ENCODE peak calls at places on chromosome 12, in eight cellular contexts. One of them, this sample, is unnamed. For H3K9me3 and H3K4me1, the result is how much of the 10 kb centered on the place peaks cover.

GRCh38 chr12:47307680-47308399 is 228.1 kb upstream of the AMIGO2 start:
- DNase-seq in hepatocyte: peak
- DNase-seq in CD8-positive, alpha-beta T cell: peak
- DNase-seq in DND-41: peak
- DNase-seq in cardiac muscle cell: peak
- DNase-seq in transverse colon: peak
- DNase-seq in endodermal cell: peak
- DNase-seq in IMR-90: peak
- DNase-seq in this sample: peak

GRCh38 chr12:5200276-5201087 is 156.8 kb downstream of the KCNA5 start:
- DNase-seq in hepatocyte: peak
- DNase-seq in CD8-positive, alpha-beta T cell: no peak
- DNase-seq in endodermal cell: peak
- DNase-seq in DND-41: peak
- DNase-seq in IMR-90: peak
- DNase-seq in transverse colon: peak
- DNase-seq in cardiac muscle cell: no peak
- DNase-seq in this sample: no peak

GRCh38 chr12:109186993-109187653 is 70.7 kb downstream of the ACACB start:
- DNase-seq in CD8-positive, alpha-beta T cell: no peak
- DNase-seq in endodermal cell: peak
- DNase-seq in IMR-90: no peak
- DNase-seq in DND-41: no peak
- DNase-seq in hepatocyte: no peak
- DNase-seq in cardiac muscle cell: no peak
- DNase-seq in transverse colon: no peak
- DNase-seq in this sample: no peak

GRCh38 chr12:105192624-105193225 is 43.2 kb downstream of the APPL2 start:
- DNase-seq in hepatocyte: no peak
- DNase-seq in cardiac muscle cell: no peak
- DNase-seq in IMR-90: no peak
- DNase-seq in DND-41: no peak
- DNase-seq in endodermal cell: no peak
- DNase-seq in CD8-positive, alpha-beta T cell: no peak
- DNase-seq in transverse colon: no peak
- DNase-seq in this sample: no peak

GRCh38 chr12:20361416-20361815 is 6.9 kb upstream of the PDE3A start:
- DNase-seq in CD8-positive, alpha-beta T cell: no peak
- DNase-seq in cardiac muscle cell: no peak
- DNase-seq in hepatocyte: no peak
- DNase-seq in endodermal cell: no peak
- DNase-seq in IMR-90: no peak
- DNase-seq in DND-41: no peak
- DNase-seq in transverse colon: no peak
- DNase-seq in this sample: no peak

GRCh38 chr12:124443929-124444712 is 123.3 kb downstream of the NCOR2 start:
- DNase-seq in cardiac muscle cell: no peak
- DNase-seq in transverse colon: no peak
- DNase-seq in DND-41: no peak
- DNase-seq in IMR-90: peak
- DNase-seq in endodermal cell: no peak
- DNase-seq in hepatocyte: no peak
- DNase-seq in CD8-positive, alpha-beta T cell: no peak
- DNase-seq in this sample: no peak

GRCh38 chr12:25458047-25458552 is 95.0 kb downstream of the LMNTD1 start:
- DNase-seq in hepatocyte: no peak
- DNase-seq in CD8-positive, alpha-beta T cell: no peak
- DNase-seq in cardiac muscle cell: peak
- DNase-seq in transverse colon: no peak
- DNase-seq in endodermal cell: no peak
- DNase-seq in DND-41: no peak
- DNase-seq in IMR-90: peak
- DNase-seq in this sample: no peak

GRCh38 chr12:90209029-90209428 is 500.4 kb upstream of the ATP2B1 start:
- DNase-seq in IMR-90: no peak
- DNase-seq in hepatocyte: no peak
- DNase-seq in transverse colon: no peak
- DNase-seq in cardiac muscle cell: no peak
- DNase-seq in endodermal cell: no peak
- DNase-seq in DND-41: no peak
- DNase-seq in CD8-positive, alpha-beta T cell: no peak
- DNase-seq in this sample: no peak

GRCh38 chr12:54411398-54412241 is 7.4 kb downstream of the ITGA5 start:
- DNase-seq in hepatocyte: peak
- DNase-seq in CD8-positive, alpha-beta T cell: peak
- DNase-seq in endodermal cell: peak
- DNase-seq in cardiac muscle cell: peak
- DNase-seq in IMR-90: peak
- DNase-seq in DND-41: no peak
- DNase-seq in transverse colon: peak
- DNase-seq in this sample: peak

GRCh38 chr12:56229082-56229481 is 769 bp upstream of the SLC39A5 start:
- DNase-seq in endodermal cell: peak
- DNase-seq in hepatocyte: no peak
- DNase-seq in cardiac muscle cell: no peak
- DNase-seq in DND-41: no peak
- DNase-seq in IMR-90: no peak
- DNase-seq in CD8-positive, alpha-beta T cell: no peak
- DNase-seq in transverse colon: no peak
- DNase-seq in this sample: no peak

GRCh38 chr12:116055895-116056607 is 221.4 kb downstream of the MED13L start:
- DNase-seq in DND-41: peak
- DNase-seq in transverse colon: no peak
- DNase-seq in CD8-positive, alpha-beta T cell: no peak
- DNase-seq in cardiac muscle cell: no peak
- DNase-seq in IMR-90: no peak
- DNase-seq in endodermal cell: no peak
- DNase-seq in hepatocyte: no peak
- DNase-seq in this sample: no peak

GRCh38 chr12:94149781-94150482 is 1.6 kb downstream of the PLXNC1 start:
- DNase-seq in CD8-positive, alpha-beta T cell: no peak
- DNase-seq in hepatocyte: peak
- DNase-seq in IMR-90: no peak
- DNase-seq in endodermal cell: peak
- DNase-seq in transverse colon: peak
- DNase-seq in cardiac muscle cell: peak
- DNase-seq in DND-41: no peak
- DNase-seq in this sample: peak

GRCh38 chr12:57243521-57244305 is 7.3 kb downstream of the STAC3 start:
- DNase-seq in cardiac muscle cell: peak
- DNase-seq in hepatocyte: peak
- DNase-seq in transverse colon: peak
- DNase-seq in CD8-positive, alpha-beta T cell: peak
- DNase-seq in DND-41: peak
- DNase-seq in endodermal cell: peak
- DNase-seq in IMR-90: peak
- DNase-seq in this sample: peak

GRCh38 chr12:65741662-65742480 is 82.4 kb upstream of the HMGA2 start:
- DNase-seq in CD8-positive, alpha-beta T cell: no peak
- DNase-seq in hepatocyte: peak
- DNase-seq in IMR-90: peak
- DNase-seq in cardiac muscle cell: peak
- DNase-seq in endodermal cell: peak
- DNase-seq in transverse colon: peak
- DNase-seq in DND-41: no peak
- DNase-seq in this sample: peak

GRCh38 chr12:71014180-71014785 is 93.7 kb upstream of the PTPRR start:
- DNase-seq in IMR-90: peak
- DNase-seq in hepatocyte: peak
- DNase-seq in endodermal cell: no peak
- DNase-seq in cardiac muscle cell: peak
- DNase-seq in CD8-positive, alpha-beta T cell: no peak
- DNase-seq in DND-41: no peak
- DNase-seq in transverse colon: no peak
- DNase-seq in this sample: no peak

GRCh38 chr12:76259071-76259470 is 89.1 kb downstream of the BBS10 start:
- DNase-seq in endodermal cell: peak
- DNase-seq in IMR-90: peak
- DNase-seq in transverse colon: no peak
- DNase-seq in cardiac muscle cell: peak
- DNase-seq in CD8-positive, alpha-beta T cell: no peak
- DNase-seq in hepatocyte: no peak
- DNase-seq in DND-41: no peak
- DNase-seq in this sample: no peak

DNA sequence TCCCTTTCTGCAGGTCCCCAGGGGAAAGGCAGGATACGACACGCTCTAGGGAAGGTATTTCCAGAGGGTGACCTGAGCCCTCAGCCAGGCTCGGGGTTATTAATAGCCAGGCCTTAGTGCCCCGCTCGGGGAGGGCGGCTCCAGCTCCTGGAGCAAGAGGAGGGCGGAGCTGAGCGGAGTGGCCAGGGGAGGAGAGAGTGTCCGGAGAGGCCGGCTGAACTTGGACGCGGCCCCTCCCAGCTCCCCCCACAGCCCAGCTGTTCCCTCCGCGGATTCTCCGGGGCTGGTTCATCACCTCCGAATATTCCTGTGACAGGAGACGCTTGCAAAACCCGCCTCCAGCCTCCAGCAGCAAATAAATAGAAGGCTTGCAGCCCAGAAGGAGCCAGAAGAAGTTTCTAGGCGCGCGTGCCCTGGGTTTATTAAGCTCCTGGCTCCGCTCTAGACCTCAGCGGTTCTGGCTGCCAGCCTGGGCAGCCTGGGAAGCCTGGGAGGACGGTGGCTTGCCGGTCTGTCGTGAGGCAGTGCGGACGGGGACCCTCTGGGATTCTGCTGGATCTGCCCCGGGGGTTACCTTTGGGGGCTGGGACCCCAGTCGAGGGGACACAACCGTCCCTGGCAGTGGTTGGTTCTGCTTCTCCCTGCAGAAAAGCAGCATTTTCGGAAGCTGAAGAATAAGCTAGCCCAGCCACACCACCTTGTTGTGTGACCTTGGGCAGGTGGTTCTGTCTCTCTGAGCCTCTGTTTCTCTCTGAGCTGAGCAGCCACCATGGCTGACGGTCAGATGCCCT is at the start of gene HSPB8:
- DNase-seq in transverse colon: peak
- DNase-seq in DND-41: no peak
- DNase-seq in IMR-90: peak
- DNase-seq in CD8-positive, alpha-beta T cell: no peak
- DNase-seq in cardiac muscle cell: peak
- DNase-seq in endodermal cell: peak
- DNase-seq in hepatocyte: peak
- DNase-seq in this sample: no peak
- H3K9me3 ChIP-seq in transverse colon: under half
- H3K9me3 ChIP-seq in DND-41: under half
- H3K9me3 ChIP-seq in IMR-90: under half
- H3K9me3 ChIP-seq in CD8-positive, alpha-beta T cell: under half
- H3K9me3 ChIP-seq in cardiac muscle cell: under half
- H3K9me3 ChIP-seq in endodermal cell: under half
- H3K9me3 ChIP-seq in hepatocyte: under half
- H3K9me3 ChIP-seq in this sample: under half

GRCh38 chr12:6234906-6235305 is 34.7 kb downstream of the CD9 start:
- DNase-seq in cardiac muscle cell: no peak
- DNase-seq in DND-41: no peak
- DNase-seq in CD8-positive, alpha-beta T cell: no peak
- DNase-seq in IMR-90: no peak
- DNase-seq in transverse colon: no peak
- DNase-seq in endodermal cell: no peak
- DNase-seq in hepatocyte: no peak
- DNase-seq in this sample: no peak

GRCh38 chr12:6233121-6233971 is 33.1 kb downstream of the CD9 start:
- DNase-seq in IMR-90: no peak
- DNase-seq in CD8-positive, alpha-beta T cell: no peak
- DNase-seq in transverse colon: peak
- DNase-seq in endodermal cell: no peak
- DNase-seq in hepatocyte: no peak
- DNase-seq in cardiac muscle cell: no peak
- DNase-seq in DND-41: no peak
- DNase-seq in this sample: no peak

GRCh38 chr12:6235906-6236640 is 35.9 kb downstream of the CD9 start:
- DNase-seq in transverse colon: no peak
- DNase-seq in CD8-positive, alpha-beta T cell: no peak
- DNase-seq in cardiac muscle cell: no peak
- DNase-seq in IMR-90: no peak
- DNase-seq in DND-41: no peak
- DNase-seq in endodermal cell: peak
- DNase-seq in hepatocyte: no peak
- DNase-seq in this sample: no peak

GRCh38 chr12:6235499-6235898 is 35.3 kb downstream of the CD9 start:
- DNase-seq in DND-41: no peak
- DNase-seq in cardiac muscle cell: no peak
- DNase-seq in IMR-90: no peak
- DNase-seq in hepatocyte: peak
- DNase-seq in CD8-positive, alpha-beta T cell: no peak
- DNase-seq in endodermal cell: no peak
- DNase-seq in transverse colon: peak
- DNase-seq in this sample: no peak

GRCh38 chr12:6234214-6234613 is 34.0 kb downstream of the CD9 start:
- DNase-seq in endodermal cell: no peak
- DNase-seq in hepatocyte: no peak
- DNase-seq in DND-41: no peak
- DNase-seq in CD8-positive, alpha-beta T cell: no peak
- DNase-seq in transverse colon: no peak
- DNase-seq in IMR-90: peak
- DNase-seq in cardiac muscle cell: no peak
- DNase-seq in this sample: no peak
- H3K4me1 ChIP-seq in endodermal cell: under half
- H3K4me1 ChIP-seq in hepatocyte: under half
- H3K4me1 ChIP-seq in DND-41: under half
- H3K4me1 ChIP-seq in CD8-positive, alpha-beta T cell: under half
- H3K4me1 ChIP-seq in transverse colon: half or more
- H3K4me1 ChIP-seq in IMR-90: under half
- H3K4me1 ChIP-seq in cardiac muscle cell: under half
- H3K4me1 ChIP-seq in this sample: under half

DNA sequence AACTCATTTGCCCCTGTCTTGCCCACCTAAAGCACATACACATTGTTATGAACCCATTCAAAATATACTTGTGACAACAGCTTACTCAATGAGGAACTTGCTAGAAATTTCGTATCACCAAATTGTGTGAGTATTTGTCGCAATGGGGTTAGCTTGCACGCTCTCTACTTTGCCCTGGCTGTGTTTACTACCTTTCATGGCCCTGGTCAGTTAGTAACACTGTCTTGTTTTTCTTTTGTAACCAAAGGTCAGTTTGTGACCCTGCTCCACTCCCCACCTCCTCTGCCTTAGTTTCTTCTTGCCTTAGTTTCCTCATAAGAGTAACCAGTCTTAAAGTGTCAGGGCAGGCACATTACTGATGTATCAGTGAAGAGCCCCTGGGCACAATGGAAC is 205.8 kb upstream of the EEA1 start:
- DNase-seq in DND-41: no peak
- DNase-seq in transverse colon: no peak
- DNase-seq in IMR-90: no peak
- DNase-seq in endodermal cell: no peak
- DNase-seq in hepatocyte: peak
- DNase-seq in cardiac muscle cell: no peak
- DNase-seq in CD8-positive, alpha-beta T cell: no peak
- DNase-seq in this sample: no peak
- H3K27ac ChIP-seq in DND-41: no peak
- H3K27ac ChIP-seq in transverse colon: peak
- H3K27ac ChIP-seq in IMR-90: peak
- H3K27ac ChIP-seq in endodermal cell: no peak
- H3K27ac ChIP-seq in hepatocyte: peak
- H3K27ac ChIP-seq in cardiac muscle cell: no peak
- H3K27ac ChIP-seq in CD8-positive, alpha-beta T cell: no peak
- H3K27ac ChIP-seq in this sample: no peak

DNA sequence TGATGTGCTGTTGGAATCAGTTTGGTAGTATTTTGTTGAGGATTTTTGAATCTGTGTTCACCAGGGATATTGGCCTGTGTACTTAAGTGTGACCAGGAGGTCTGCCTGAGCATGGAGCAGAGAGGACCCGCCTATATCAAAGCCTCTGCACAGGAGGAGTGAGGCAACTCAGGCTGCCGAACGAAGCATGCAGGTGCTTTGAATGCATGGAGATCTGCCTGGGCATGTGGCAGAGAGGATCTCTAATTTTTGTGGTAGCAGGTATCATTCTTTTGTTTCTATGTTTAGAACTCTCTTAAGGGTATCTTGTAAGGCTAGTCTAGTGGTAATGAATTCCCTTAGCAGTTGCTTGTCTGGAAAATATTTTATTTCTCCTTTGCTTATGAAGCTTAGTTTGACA is 26.9 kb downstream of the RAB3IP start:
- DNase-seq in endodermal cell: no peak
- DNase-seq in DND-41: no peak
- DNase-seq in IMR-90: no peak
- DNase-seq in cardiac muscle cell: no peak
- DNase-seq in hepatocyte: no peak
- DNase-seq in transverse colon: no peak
- DNase-seq in CD8-positive, alpha-beta T cell: no peak
- DNase-seq in this sample: no peak
- H3K9me3 ChIP-seq in endodermal cell: half or more
- H3K9me3 ChIP-seq in DND-41: under half
- H3K9me3 ChIP-seq in IMR-90: under half
- H3K9me3 ChIP-seq in cardiac muscle cell: under half
- H3K9me3 ChIP-seq in hepatocyte: under half
- H3K9me3 ChIP-seq in transverse colon: under half
- H3K9me3 ChIP-seq in CD8-positive, alpha-beta T cell: under half
- H3K9me3 ChIP-seq in this sample: under half

This sample was measured in naive thymus-derived CD4-positive, alpha-beta T cell.